ENCODE peak calls at places on chromosomes 11 and 22, in nine cellular contexts. O is astrocyte of the cerebellum, A is epithelial cell of proximal tubule, H is bronchial epithelial cell, R is H7, U is fibroblast of the aortic adventitia, V is fibroblast of mammary gland, N is neural progenitor cell, L is mammary epithelial cell. B is an unnamed sample.

GRCh38 chr11:61417670-61418069 is 12.1 kb downstream of the CPSF7 start:
- DNase-seq in H (no peak), U (peak; percentile 28), L (no peak), O (no peak), N (no peak), V (peak; percentile 28), A (no peak), R (no peak), B (no peak)

GRCh38 chr11:105132716-105133511 is 6.7 kb downstream of the CARD18 start:
- DNase-seq in O (peak; percentile 4), U (peak; percentile 36), A (no peak), R (no peak), N (no peak), L (peak; percentile 76), V (peak; percentile 77), H (peak; percentile 89), B (no peak)

GRCh38 chr11:69642549-69642912 is 1.6 kb downstream of the CCND1 start:
- DNase-seq in L (no peak), N (peak; percentile 60), O (no peak), U (no peak), A (no peak), V (no peak), H (no peak), R (peak; percentile 83), B (no peak)

GRCh38 chr22:17855891-17856290 is 81.6 kb upstream of the BID start:
- DNase-seq in A (no peak), H (no peak), L (no peak), V (no peak), N (no peak), O (no peak), U (no peak), R (no peak), B (peak; percentile 58)

GRCh38 chr22:37065149-37065548 is 13.6 kb downstream of the KCTD17 start:
- DNase-seq in H (no peak), R (no peak), U (no peak), L (no peak), A (no peak), V (no peak), O (no peak), N (no peak), B (no peak)

GRCh38 chr11:59283825-59284772 is 71.4 kb upstream of the MPEG1 start:
- DNase-seq in N (peak; percentile 59), V (peak; percentile 60), O (peak; percentile 16), L (peak; percentile 31), H (peak; percentile 54), U (peak; percentile 62), R (peak; percentile 16), A (no peak), B (peak; percentile 8)

GRCh38 chr11:95279921-95280861 is 49.2 kb upstream of the SESN3 start:
- DNase-seq in A (no peak), R (peak; percentile 6), H (peak; percentile 64), O (peak; percentile 15), N (no peak), V (no peak), U (peak; percentile 65), L (peak; percentile 75), B (peak; percentile 75)

GRCh38 chr11:128888034-128888985 is 2.8 kb upstream of the KCNJ5 start:
- DNase-seq in N (peak; percentile 62), U (no peak), O (no peak), A (no peak), V (no peak), R (peak; percentile 56), H (peak; percentile 75), L (peak; percentile 54), B (no peak)

GRCh38 chr11:1116104-1116503 is 41.4 kb downstream of the MUC2 start:
- DNase-seq in R (peak; percentile 31), H (no peak), O (no peak), N (no peak), U (no peak), L (no peak), A (no peak), V (no peak), B (no peak)

GRCh38 chr22:26170795-26171194 is 1.5 kb downstream of the SEZ6L start:
- DNase-seq in V (no peak), O (no peak), N (peak; percentile 85), U (no peak), L (no peak), H (no peak), R (peak; percentile 75), A (no peak), B (peak; percentile 26)

GRCh38 chr11:76614471-76615183 is 55.9 kb downstream of the LRRC32 start:
- DNase-seq in R (no peak), H (no peak), N (no peak), A (no peak), L (no peak), O (peak; percentile 28), V (peak; percentile 38), U (peak; percentile 57), B (peak; percentile 63)

GRCh38 chr11:19853016-19853415 is 140.4 kb downstream of the NAV2 start:
- DNase-seq in L (peak; percentile 25), V (peak; percentile 54), N (no peak), O (no peak), U (peak; percentile 40), H (peak; percentile 17), A (no peak), R (no peak), B (no peak)
- H3K4me3 ChIP-seq in L (no peak overlapping the region), V (no peak overlapping the region), N (no peak overlapping the region), O (no peak overlapping the region), U (no peak overlapping the region), H (no peak overlapping the region), A (no peak overlapping the region), R (no peak overlapping the region), B (no peak overlapping the region)

DNA sequence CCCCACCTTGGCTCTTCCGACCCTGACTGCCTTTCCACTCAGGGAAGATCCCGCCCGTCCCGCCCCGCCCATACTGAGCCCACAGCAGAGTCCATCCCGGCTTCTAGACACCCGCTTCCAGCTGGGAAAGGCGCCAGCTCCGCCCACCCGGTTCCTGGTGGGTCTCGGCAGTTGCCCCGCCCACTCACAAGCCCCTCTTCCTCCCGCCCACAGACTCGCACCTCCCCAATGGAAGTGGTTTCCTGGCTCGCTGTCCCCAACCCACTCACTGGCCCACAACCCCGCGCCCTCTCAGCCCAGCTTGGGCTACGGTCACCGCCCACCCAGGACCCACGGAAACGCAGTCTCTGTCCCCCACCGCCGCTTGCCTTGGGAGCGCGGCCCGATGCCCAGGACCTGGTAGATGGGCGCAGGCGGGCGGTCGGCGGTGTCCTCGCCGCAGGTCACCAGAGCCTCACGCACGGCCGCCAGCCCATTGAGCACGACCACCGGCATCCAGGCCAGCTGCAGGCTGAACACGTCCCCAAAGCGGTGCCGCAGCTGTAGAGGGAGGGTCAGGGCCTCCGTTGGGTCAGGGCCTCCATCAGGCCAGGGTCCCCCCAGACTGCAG is 22.2 kb upstream of the CYP2D6 start:
- DNase-seq in V (no peak), L (no peak), U (no peak), O (no peak), R (peak; percentile 75), A (no peak), N (no peak), H (no peak), B (no peak)
- H3K4me3 ChIP-seq in V (no peak overlapping the region), L (no peak overlapping the region), U (no peak overlapping the region), O (no peak overlapping the region), R (no peak overlapping the region), A (no peak overlapping the region), N (no peak overlapping the region), H (no peak overlapping the region), B (no peak overlapping the region)

GRCh38 chr11:12007769-12008737 is at the start of gene DKK3:
- DNase-seq in V (no peak), O (no peak), U (no peak), L (peak; percentile 88), A (no peak), R (peak; percentile 91), H (peak; percentile 81), N (peak; percentile 82), B (peak; percentile 23)

GRCh38 chr11:12007230-12007593 is 1.2 kb downstream of the DKK3 start:
- DNase-seq in H (no peak), U (no peak), N (peak; percentile 12), O (no peak), A (no peak), V (no peak), R (peak; percentile 48), L (peak; percentile 45), B (no peak)

GRCh38 chr11:12006552-12007229 is 1.7 kb downstream of the DKK3 start:
- DNase-seq in O (no peak), H (no peak), A (no peak), R (no peak), L (no peak), N (no peak), V (no peak), U (no peak), B (no peak)

GRCh38 chr11:12009617-12010321 is 1.3 kb upstream of the DKK3 start:
- DNase-seq in A (no peak), N (no peak), R (peak; percentile 32), H (no peak), V (no peak), O (no peak), U (no peak), L (no peak), B (no peak)

DNA sequence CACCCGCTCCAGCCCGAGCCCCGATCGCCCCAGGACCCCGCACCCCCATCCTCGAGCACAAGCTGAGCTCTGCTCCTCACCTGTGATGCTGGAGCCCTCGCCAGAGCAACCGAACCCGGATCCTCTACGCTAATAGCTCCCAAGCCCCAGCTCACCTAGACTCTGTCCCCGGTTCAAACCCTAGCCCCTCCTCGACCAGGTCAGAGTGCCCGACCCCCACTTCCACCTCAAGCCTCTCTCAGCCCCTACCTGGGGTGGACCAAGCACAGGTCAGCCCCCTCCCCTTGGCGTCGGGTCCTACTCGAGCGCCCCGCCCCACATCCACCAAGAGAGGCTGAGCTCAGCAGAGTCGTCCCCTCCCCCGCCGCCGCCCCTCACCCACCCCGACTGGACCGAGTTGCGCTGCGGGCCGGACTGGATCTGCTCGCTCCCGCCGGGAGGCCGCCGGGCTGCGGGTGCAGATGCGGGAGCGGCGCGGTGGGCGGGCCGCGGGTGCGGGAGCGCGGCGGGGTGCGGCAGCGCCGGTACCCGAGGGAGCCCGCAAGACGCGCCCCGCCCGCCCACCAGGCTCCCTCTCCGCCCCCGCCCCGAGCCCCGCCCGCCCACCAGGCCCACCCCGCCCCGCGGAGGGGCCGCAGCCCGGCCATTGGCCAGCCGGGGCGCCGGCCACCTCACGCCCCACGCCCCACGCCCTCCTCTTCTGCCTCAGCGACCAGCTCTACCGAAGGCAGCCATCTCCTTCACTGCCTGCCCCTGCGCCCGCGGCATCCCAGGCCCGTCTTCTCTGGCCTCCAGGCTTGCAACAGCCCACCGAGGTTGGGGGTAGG is 577 bp upstream of the DKK3 start:
- DNase-seq in A (no peak), H (no peak), R (peak; percentile 98), N (peak; percentile 89), L (peak; percentile 36), O (no peak), V (no peak), U (no peak), B (peak; percentile 78)
- H3K4me3 ChIP-seq in A (peak overlapping the region; percentile 74), H (peak overlapping the region; percentile 45), R (peak overlapping the region; percentile 69), N (peak overlapping the region; percentile 92), L (peak overlapping the region; percentile 59), O (peak overlapping the region; percentile 79), V (peak overlapping the region; percentile 77), U (peak overlapping the region; percentile 79), B (peak overlapping the region; percentile 62)

DNA sequence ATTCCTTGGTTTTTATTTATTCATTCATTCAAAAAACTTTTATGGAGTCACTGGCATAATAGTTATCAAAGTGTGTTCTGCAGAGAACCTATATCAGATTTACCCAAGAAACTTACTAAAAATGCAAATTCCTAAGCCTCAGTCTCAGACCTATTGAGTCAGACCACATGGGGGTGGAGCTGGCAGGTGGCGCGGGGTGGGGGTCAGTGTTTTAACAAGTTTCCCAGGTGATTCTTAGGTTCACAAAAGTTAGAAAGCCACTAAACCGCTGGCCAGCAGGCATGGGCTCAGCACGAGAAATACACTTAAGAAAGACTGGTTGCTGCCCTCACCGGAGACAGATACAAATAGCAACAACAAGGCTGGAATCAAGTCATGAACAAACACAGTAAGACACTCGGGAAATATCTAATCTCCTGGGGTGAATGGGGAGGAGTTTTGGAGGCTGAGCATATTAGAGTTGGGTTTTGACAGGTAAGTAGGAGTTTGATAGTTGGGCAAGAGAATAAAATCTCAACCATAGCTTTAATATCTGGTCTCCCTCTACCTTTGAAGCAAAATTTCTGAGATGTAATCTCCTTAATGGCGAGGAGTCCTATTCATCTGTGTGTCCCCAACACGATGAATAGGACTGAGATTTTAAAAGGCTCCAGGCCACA is 167.5 kb upstream of the NECTIN1 start:
- DNase-seq in R (no peak), A (no peak), N (no peak), O (no peak), H (no peak), L (no peak), U (no peak), V (no peak), B (no peak)
- H3K4me3 ChIP-seq in R (no peak overlapping the region), A (no peak overlapping the region), N (no peak overlapping the region), O (no peak overlapping the region), H (no peak overlapping the region), L (no peak overlapping the region), U (no peak overlapping the region), V (no peak overlapping the region), B (no peak overlapping the region)

B was measured in BE2C.